ENCODE peak calls at places on chromosomes 7 and 10, in eight cellular contexts. S is brain microvascular endothelial cell, Y is body of pancreas, O is HFFc6, X is WERI-Rb-1, E is sigmoid colon, D is B cell, W is endothelial cell. C is an unnamed sample.

GRCh38 chr7:108497082-108497725 is 28.7 kb downstream of the PNPLA8 start:
- DNase-seq in S (peak), Y (peak), O (peak), X (peak), E (no peak), D (peak), W (peak), C (peak)

GRCh38 chr7:130689683-130690082 is 3.3 kb upstream of the TSGA13 start:
- DNase-seq in S (no peak), Y (no peak), O (no peak), X (no peak), E (no peak), D (no peak), W (no peak), C (no peak)

GRCh38 chr7:154202002-154202401 is 149.8 kb downstream of the DPP6 start:
- DNase-seq in S (no peak), Y (no peak), O (no peak), X (no peak), E (no peak), D (no peak), W (no peak), C (no peak)

GRCh38 chr10:69477968-69478597 is 26.8 kb downstream of the TSPAN15 start:
- DNase-seq in S (no peak), Y (no peak), O (no peak), X (no peak), E (no peak), D (no peak), W (no peak), C (no peak)

GRCh38 chr10:132193907-132194552 is 7.3 kb downstream of the DPYSL4 start:
- DNase-seq in S (no peak), Y (no peak), O (no peak), X (peak), E (no peak), D (no peak), W (no peak), C (peak)

GRCh38 chr10:117920956-117921355 is 125.8 kb downstream of the RAB11FIP2 start:
- DNase-seq in S (no peak), Y (no peak), O (no peak), X (no peak), E (no peak), D (no peak), W (no peak), C (no peak)

GRCh38 chr7:95867309-95867708 is 95.0 kb downstream of the DYNC1I1 start:
- DNase-seq in S (no peak), Y (peak), O (no peak), X (no peak), E (no peak), D (no peak), W (no peak), C (no peak)

GRCh38 chr7:122884186-122884585 is 2.1 kb downstream of the CADPS2 start:
- DNase-seq in S (no peak), Y (peak), O (no peak), X (no peak), E (no peak), D (no peak), W (no peak), C (no peak)

GRCh38 chr7:106369349-106369748 is 84.6 kb upstream of the NAMPT start:
- DNase-seq in S (peak), Y (no peak), O (peak), X (no peak), E (no peak), D (no peak), W (no peak), C (no peak)

GRCh38 chr7:15685358-15686181 is 913 bp downstream of the MEOX2 start:
- DNase-seq in S (no peak), Y (peak), O (peak), X (peak), E (peak), D (no peak), W (peak), C (no peak)

GRCh38 chr10:59907918-59908807 is 1.8 kb upstream of the CCDC6 start:
- DNase-seq in S (peak), Y (peak), O (peak), X (no peak), E (peak), D (peak), W (peak), C (peak)

GRCh38 chr7:23698822-23699221 is 11.2 kb upstream of the STK31 start:
- DNase-seq in S (no peak), Y (peak), O (no peak), X (no peak), E (no peak), D (no peak), W (no peak), C (no peak)

GRCh38 chr7:26538683-26539082 is 247.0 kb downstream of the SNX10 start:
- DNase-seq in S (no peak), Y (no peak), O (no peak), X (no peak), E (no peak), D (no peak), W (no peak), C (no peak)

GRCh38 chr7:69982197-69982596 is 383.9 kb downstream of the AUTS2 start:
- DNase-seq in S (peak), Y (no peak), O (no peak), X (no peak), E (no peak), D (no peak), W (no peak), C (no peak)

GRCh38 chr10:58502956-58503355 is 9.7 kb upstream of the BICC1 start:
- DNase-seq in S (no peak), Y (no peak), O (no peak), X (no peak), E (no peak), D (no peak), W (no peak), C (no peak)

GRCh38 chr7:115038158-115038557 is 116.3 kb downstream of the MDFIC start:
- DNase-seq in S (no peak), Y (no peak), O (no peak), X (no peak), E (no peak), D (no peak), W (no peak), C (no peak)

GRCh38 chr7:151691449-151691848 is 171.8 kb upstream of the RHEB start:
- DNase-seq in S (no peak), Y (no peak), O (no peak), X (no peak), E (no peak), D (no peak), W (no peak), C (no peak)

GRCh38 chr10:119370972-119371703 is 163.8 kb downstream of the GRK5 start:
- DNase-seq in S (peak), Y (no peak), O (peak), X (no peak), E (peak), D (no peak), W (peak), C (no peak)

GRCh38 chr10:131573256-131574215 is 262.0 kb upstream of the TCERG1L start:
- DNase-seq in S (no peak), Y (no peak), O (no peak), X (no peak), E (no peak), D (no peak), W (no peak), C (no peak)

GRCh38 chr7:29622335-29623265 is 59.0 kb downstream of the PRR15 start:
- DNase-seq in S (peak), Y (no peak), O (peak), X (no peak), E (no peak), D (no peak), W (no peak), C (no peak)

GRCh38 chr7:50436133-50436802 is 13.9 kb downstream of the FIGNL1 start:
- DNase-seq in S (peak), Y (no peak), O (peak), X (no peak), E (no peak), D (no peak), W (no peak), C (no peak)

GRCh38 chr7:90677742-90678439 is 81.8 kb downstream of the CDK14 start:
- DNase-seq in S (no peak), Y (no peak), O (no peak), X (no peak), E (no peak), D (no peak), W (no peak), C (no peak)
- TF ChIP-seq CTCF in S (no peak), Y (no peak), O (no peak), X (no peak), E (no peak), D (no peak), W (no peak), C (no peak)

DNA sequence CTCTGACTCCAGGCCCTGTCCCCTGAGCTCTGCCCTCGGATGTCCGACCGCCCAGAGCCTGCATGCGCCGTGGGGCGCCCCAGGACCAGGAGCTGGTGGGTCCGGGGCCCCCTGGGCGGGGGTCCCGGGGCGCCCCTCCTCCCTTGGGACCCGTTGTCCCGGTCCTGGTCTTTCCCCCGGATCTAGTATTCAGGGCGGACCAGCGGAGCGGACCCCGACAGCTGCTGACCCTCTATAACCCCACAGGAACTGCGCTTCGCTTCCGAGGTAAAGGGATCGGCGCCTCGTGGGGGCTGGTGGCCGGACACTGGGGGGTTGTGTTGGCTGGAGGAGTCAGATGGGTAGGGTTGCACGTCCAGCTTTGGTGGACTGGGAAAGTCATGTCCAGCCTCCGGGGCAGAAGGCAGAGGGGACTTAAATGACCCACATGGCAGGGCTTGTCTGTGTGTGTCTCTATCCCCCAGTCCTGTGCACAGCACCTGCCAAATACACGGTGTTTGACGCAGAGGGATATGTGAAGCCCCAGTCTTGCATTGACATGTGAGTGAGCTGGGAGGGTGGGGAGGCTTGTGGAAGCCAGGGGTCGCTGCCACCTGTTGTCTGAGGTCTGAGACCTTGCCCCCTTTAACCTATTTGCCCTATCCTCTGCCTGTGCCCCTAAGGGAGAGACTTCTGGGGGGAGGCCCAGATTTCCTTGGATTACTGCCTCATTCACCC is 548 bp downstream of the MOSPD3 start:
- DNase-seq in S (no peak), Y (peak), O (no peak), X (peak), E (no peak), D (no peak), W (no peak), C (peak)
- TF ChIP-seq CTCF in S (peak), Y (no peak), O (peak), X (peak), E (no peak), D (no peak), W (no peak), C (peak)

GRCh38 chr7:140926021-140926812 is 1.5 kb upstream of the BRAF start:
- DNase-seq in S (no peak), Y (no peak), O (no peak), X (no peak), E (no peak), D (no peak), W (no peak), C (no peak)

GRCh38 chr7:140924821-140925421 is at the start of gene BRAF:
- DNase-seq in S (peak), Y (peak), O (peak), X (peak), E (peak), D (peak), W (peak), C (peak)

GRCh38 chr7:140922741-140923345 is 1.9 kb downstream of the BRAF start:
- DNase-seq in S (no peak), Y (no peak), O (no peak), X (no peak), E (no peak), D (no peak), W (no peak), C (no peak)

GRCh38 chr7:140923358-140924006 is 1.2 kb downstream of the BRAF start:
- DNase-seq in S (peak), Y (peak), O (no peak), X (no peak), E (no peak), D (peak), W (peak), C (no peak)

DNA sequence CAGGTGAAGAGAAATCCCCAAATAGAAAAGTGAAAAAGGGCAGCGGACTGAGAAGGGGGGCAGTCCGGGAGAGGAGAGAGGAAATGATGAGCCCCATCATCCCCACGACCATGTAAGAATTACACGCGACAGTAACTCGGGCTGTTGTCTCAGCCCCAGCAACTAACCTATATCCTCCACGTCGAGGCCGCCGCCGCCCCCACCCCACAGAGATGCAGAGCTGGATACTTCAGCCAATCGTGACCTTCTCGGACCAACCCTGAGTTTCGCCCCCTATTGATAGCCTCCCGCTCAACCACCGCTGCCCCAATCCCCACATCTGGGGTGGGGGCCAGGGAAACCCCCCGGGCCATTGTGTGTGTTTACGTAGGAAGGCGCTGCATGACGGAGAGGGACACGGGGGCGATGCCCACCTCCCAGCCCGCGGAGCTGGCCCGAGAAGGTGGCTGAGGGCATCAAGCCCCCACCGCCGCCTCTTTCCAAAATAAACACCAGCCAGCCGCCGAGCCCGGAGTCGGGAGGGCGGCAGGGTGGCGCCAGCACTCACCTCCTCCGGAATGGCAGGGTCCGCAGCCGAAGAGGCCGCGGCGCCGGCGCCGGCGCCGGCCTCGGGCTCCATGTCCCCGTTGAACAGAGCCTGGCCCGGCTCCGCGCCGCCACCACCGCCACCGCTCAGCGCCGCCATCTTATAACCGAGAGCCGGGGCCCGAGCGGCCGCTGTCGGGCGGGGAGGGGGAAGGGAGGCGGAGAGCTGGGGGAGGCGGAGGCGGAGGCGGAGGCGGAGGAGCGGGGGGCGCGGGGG is 509 bp downstream of the BRAF start:
- DNase-seq in S (peak), Y (peak), O (peak), X (peak), E (peak), D (peak), W (peak), C (peak)
- TF ChIP-seq CTCF in S (peak), Y (peak), O (peak), X (peak), E (no peak), D (peak), W (peak), C (peak)

DNA sequence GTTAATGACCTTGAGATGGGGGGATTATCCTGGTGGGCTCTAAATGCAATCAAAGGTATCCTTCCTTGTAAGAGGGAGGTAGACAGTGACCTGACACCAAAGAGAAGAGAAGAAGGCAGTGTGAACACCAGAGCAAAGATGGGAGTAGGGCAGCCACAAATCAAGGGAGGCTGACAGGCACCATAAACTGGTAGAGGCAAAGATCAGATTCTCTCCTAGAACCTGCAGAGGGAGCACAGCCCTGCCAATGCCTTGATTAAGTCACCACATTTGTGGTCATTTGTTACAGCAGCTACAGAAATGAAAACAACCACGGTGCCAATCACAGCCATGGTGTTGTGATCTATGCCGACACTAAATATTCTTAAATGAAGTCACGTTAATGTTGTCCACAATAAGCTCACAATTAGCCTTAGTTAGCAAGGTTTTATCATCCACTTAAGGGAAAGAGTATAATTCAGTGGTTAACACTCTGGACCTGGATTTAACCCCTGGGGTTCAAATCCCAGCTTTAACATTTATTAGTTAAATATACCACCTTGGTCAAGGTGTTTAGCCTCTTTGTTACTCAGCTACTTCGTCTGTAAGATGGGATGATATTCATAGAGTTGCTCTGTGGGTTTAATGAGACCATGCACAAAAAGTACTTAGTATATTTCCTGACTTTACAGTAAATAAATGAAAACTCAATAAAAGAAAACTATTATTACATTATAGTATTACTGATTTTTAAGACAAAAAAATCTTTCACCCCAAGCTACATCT is 70.8 kb downstream of the SGMS1 start:
- DNase-seq in S (peak), Y (peak), O (peak), X (peak), E (no peak), D (no peak), W (no peak), C (no peak)
- TF ChIP-seq CTCF in S (peak), Y (peak), O (peak), X (peak), E (no peak), D (no peak), W (no peak), C (no peak)

DNA sequence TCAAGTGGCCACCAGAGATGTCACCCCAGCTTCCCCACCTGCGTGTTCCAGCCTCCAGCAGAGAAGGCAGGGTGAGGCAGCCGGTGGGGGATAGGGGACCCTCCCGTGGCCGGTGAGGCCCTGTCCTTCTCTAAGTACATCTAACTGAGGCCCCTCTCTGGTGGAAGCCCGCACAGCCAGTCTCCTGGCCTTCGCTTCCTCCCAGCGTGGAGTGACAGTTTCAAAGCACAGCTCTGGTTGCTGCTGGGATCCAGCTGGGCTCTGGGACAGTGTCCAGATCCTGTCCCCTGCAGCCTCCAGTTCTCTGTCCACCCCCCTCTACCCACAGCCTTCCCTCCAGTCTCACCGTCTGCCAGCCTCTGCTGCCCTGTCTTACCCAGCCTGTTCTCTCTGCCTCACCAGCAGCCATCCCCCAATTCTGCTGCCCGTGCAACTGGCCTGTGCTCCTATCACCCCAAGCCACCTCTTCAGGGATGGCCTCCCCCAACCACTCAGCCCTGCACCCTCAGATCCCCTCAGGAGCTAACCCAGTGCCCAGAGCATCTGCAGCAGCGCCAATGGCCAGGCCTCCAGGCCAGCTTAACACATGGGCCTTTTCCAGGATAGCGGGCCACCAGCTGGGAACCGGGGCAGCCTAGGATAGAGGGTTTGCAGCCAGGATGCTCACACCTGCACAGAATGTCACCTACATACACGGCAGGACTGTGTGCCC is 16.3 kb upstream of the SH2B2 start:
- DNase-seq in S (no peak), Y (no peak), O (no peak), X (no peak), E (no peak), D (no peak), W (no peak), C (no peak)
- TF ChIP-seq CTCF in S (no peak), Y (no peak), O (no peak), X (no peak), E (no peak), D (no peak), W (no peak), C (no peak)

GRCh38 chr10:84599254-84599653 is 270.9 kb downstream of the CCSER2 start:
- DNase-seq in S (no peak), Y (no peak), O (no peak), X (no peak), E (no peak), D (no peak), W (no peak), C (no peak)
- TF ChIP-seq CTCF in S (peak), Y (no peak), O (no peak), X (peak), E (no peak), D (no peak), W (no peak), C (no peak)

DNA sequence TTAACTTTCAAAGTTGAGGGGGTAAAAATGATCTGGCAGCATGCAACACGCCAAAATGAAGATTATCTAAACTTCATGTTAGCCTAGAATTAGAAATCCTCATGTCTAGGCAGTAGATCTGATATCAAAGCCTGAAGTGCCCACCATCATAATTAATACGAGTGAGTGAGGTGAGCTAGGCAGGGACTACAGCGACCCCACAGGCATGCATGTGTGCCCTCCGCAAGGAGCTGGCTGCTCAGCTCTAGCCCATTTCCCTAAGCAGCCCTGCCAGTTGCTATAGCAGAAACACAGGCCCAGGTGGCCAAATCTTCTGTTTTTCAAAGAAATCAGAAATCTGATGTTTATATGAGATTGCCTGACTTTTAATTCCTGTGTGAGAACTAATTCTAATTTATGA is 93.1 kb upstream of the IFRD1 start:
- DNase-seq in S (no peak), Y (no peak), O (no peak), X (no peak), E (no peak), D (no peak), W (no peak), C (no peak)
- TF ChIP-seq CTCF in S (no peak), Y (no peak), O (no peak), X (no peak), E (no peak), D (no peak), W (no peak), C (no peak)

C was measured in DND-41.